ENCODE peak calls at places on chromosomes 13 and 19, in seven cellular contexts. One of them, this sample, is unnamed.

GRCh38 chr19:18762125-18763023 is 28.7 kb downstream of the COMP start:
- DNase-seq in adrenal gland: peak; percentile 87
- DNase-seq in astrocyte: peak; percentile 65
- DNase-seq in neural progenitor cell: no peak
- DNase-seq in fibroblast of lung: peak; percentile 72
- DNase-seq in cardiac muscle cell: peak; percentile 79
- DNase-seq in prostate gland: peak; percentile 93
- DNase-seq in this sample: no peak

GRCh38 chr19:44438441-44438840 is 9.8 kb downstream of the ZNF229 start:
- DNase-seq in cardiac muscle cell: no peak
- DNase-seq in neural progenitor cell: peak; percentile 2
- DNase-seq in adrenal gland: no peak
- DNase-seq in astrocyte: no peak
- DNase-seq in fibroblast of lung: no peak
- DNase-seq in prostate gland: no peak
- DNase-seq in this sample: no peak

GRCh38 chr13:50119593-50119992 is 104.3 kb downstream of the KCNRG start:
- DNase-seq in neural progenitor cell: no peak
- DNase-seq in adrenal gland: no peak
- DNase-seq in astrocyte: no peak
- DNase-seq in prostate gland: no peak
- DNase-seq in cardiac muscle cell: peak; percentile 79
- DNase-seq in fibroblast of lung: no peak
- DNase-seq in this sample: no peak

GRCh38 chr13:96020155-96020575 is 33.0 kb downstream of the UGGT2 start:
- DNase-seq in adrenal gland: peak; percentile 58
- DNase-seq in astrocyte: peak; percentile 50
- DNase-seq in fibroblast of lung: peak; percentile 64
- DNase-seq in cardiac muscle cell: peak; percentile 84
- DNase-seq in neural progenitor cell: peak; percentile 79
- DNase-seq in prostate gland: peak; percentile 39
- DNase-seq in this sample: no peak

GRCh38 chr19:58229255-58229639 is 533 bp downstream of the ZNF544 start:
- DNase-seq in fibroblast of lung: peak; percentile 25
- DNase-seq in prostate gland: no peak
- DNase-seq in cardiac muscle cell: peak; percentile 36
- DNase-seq in adrenal gland: no peak
- DNase-seq in neural progenitor cell: peak; percentile 65
- DNase-seq in astrocyte: peak; percentile 14
- DNase-seq in this sample: no peak

GRCh38 chr19:18225702-18226468 is at the start of gene PDE4C:
- DNase-seq in fibroblast of lung: no peak
- DNase-seq in cardiac muscle cell: peak; percentile 15
- DNase-seq in neural progenitor cell: peak; percentile 35
- DNase-seq in prostate gland: no peak
- DNase-seq in astrocyte: no peak
- DNase-seq in adrenal gland: no peak
- DNase-seq in this sample: no peak

GRCh38 chr13:51005566-51005965 is 96.0 kb downstream of the RNASEH2B start:
- DNase-seq in cardiac muscle cell: no peak
- DNase-seq in fibroblast of lung: no peak
- DNase-seq in neural progenitor cell: no peak
- DNase-seq in prostate gland: no peak
- DNase-seq in astrocyte: no peak
- DNase-seq in adrenal gland: no peak
- DNase-seq in this sample: no peak

GRCh38 chr13:74003374-74003773 is 130.8 kb downstream of the KLF12 start:
- DNase-seq in adrenal gland: no peak
- DNase-seq in neural progenitor cell: no peak
- DNase-seq in fibroblast of lung: no peak
- DNase-seq in astrocyte: no peak
- DNase-seq in prostate gland: no peak
- DNase-seq in cardiac muscle cell: no peak
- DNase-seq in this sample: no peak

GRCh38 chr13:77519808-77520207 is 15.7 kb upstream of the SCEL start:
- DNase-seq in cardiac muscle cell: no peak
- DNase-seq in fibroblast of lung: peak; percentile 26
- DNase-seq in prostate gland: no peak
- DNase-seq in adrenal gland: no peak
- DNase-seq in astrocyte: peak; percentile 7
- DNase-seq in neural progenitor cell: no peak
- DNase-seq in this sample: no peak

GRCh38 chr13:99228737-99229691 is 28.4 kb downstream of the UBAC2 start:
- DNase-seq in astrocyte: peak; percentile 94
- DNase-seq in neural progenitor cell: no peak
- DNase-seq in prostate gland: no peak
- DNase-seq in cardiac muscle cell: no peak
- DNase-seq in fibroblast of lung: peak; percentile 95
- DNase-seq in adrenal gland: no peak
- DNase-seq in this sample: no peak

GRCh38 chr13:21106089-21106488 is 44.7 kb upstream of the LATS2 start:
- DNase-seq in astrocyte: peak; percentile 73
- DNase-seq in cardiac muscle cell: peak; percentile 27
- DNase-seq in neural progenitor cell: no peak
- DNase-seq in fibroblast of lung: peak; percentile 79
- DNase-seq in adrenal gland: no peak
- DNase-seq in prostate gland: no peak
- DNase-seq in this sample: no peak

GRCh38 chr13:75072368-75072767 is 409.6 kb downstream of the TBC1D4 start:
- DNase-seq in adrenal gland: no peak
- DNase-seq in prostate gland: no peak
- DNase-seq in cardiac muscle cell: no peak
- DNase-seq in astrocyte: no peak
- DNase-seq in neural progenitor cell: no peak
- DNase-seq in fibroblast of lung: no peak
- DNase-seq in this sample: no peak

GRCh38 chr13:100870898-100871297 is 196.3 kb upstream of the TMTC4 start:
- DNase-seq in adrenal gland: no peak
- DNase-seq in prostate gland: no peak
- DNase-seq in neural progenitor cell: no peak
- DNase-seq in astrocyte: no peak
- DNase-seq in fibroblast of lung: no peak
- DNase-seq in cardiac muscle cell: no peak
- DNase-seq in this sample: no peak

GRCh38 chr19:32675720-32676185 is at the start of gene RGS9BP:
- DNase-seq in adrenal gland: peak; percentile 87
- DNase-seq in fibroblast of lung: peak; percentile 45
- DNase-seq in cardiac muscle cell: peak; percentile 77
- DNase-seq in prostate gland: peak; percentile 70
- DNase-seq in neural progenitor cell: peak; percentile 70
- DNase-seq in astrocyte: peak; percentile 17
- DNase-seq in this sample: peak; percentile 90

GRCh38 chr19:23526302-23526701 is 131.0 kb upstream of the ZNF91 start:
- DNase-seq in prostate gland: no peak
- DNase-seq in cardiac muscle cell: no peak
- DNase-seq in adrenal gland: no peak
- DNase-seq in neural progenitor cell: no peak
- DNase-seq in fibroblast of lung: no peak
- DNase-seq in astrocyte: no peak
- DNase-seq in this sample: no peak

GRCh38 chr19:23527797-23528196 is 132.5 kb upstream of the ZNF91 start:
- DNase-seq in fibroblast of lung: no peak
- DNase-seq in astrocyte: no peak
- DNase-seq in neural progenitor cell: no peak
- DNase-seq in cardiac muscle cell: no peak
- DNase-seq in prostate gland: no peak
- DNase-seq in adrenal gland: no peak
- DNase-seq in this sample: no peak

GRCh38 chr19:23528376-23528775 is 133.1 kb upstream of the ZNF91 start:
- DNase-seq in neural progenitor cell: no peak
- DNase-seq in cardiac muscle cell: no peak
- DNase-seq in adrenal gland: no peak
- DNase-seq in fibroblast of lung: no peak
- DNase-seq in astrocyte: no peak
- DNase-seq in prostate gland: no peak
- DNase-seq in this sample: no peak

GRCh38 chr19:23531231-23531790 is 136.0 kb upstream of the ZNF91 start:
- DNase-seq in fibroblast of lung: no peak
- DNase-seq in prostate gland: no peak
- DNase-seq in cardiac muscle cell: no peak
- DNase-seq in neural progenitor cell: no peak
- DNase-seq in astrocyte: no peak
- DNase-seq in adrenal gland: no peak
- DNase-seq in this sample: no peak

DNA sequence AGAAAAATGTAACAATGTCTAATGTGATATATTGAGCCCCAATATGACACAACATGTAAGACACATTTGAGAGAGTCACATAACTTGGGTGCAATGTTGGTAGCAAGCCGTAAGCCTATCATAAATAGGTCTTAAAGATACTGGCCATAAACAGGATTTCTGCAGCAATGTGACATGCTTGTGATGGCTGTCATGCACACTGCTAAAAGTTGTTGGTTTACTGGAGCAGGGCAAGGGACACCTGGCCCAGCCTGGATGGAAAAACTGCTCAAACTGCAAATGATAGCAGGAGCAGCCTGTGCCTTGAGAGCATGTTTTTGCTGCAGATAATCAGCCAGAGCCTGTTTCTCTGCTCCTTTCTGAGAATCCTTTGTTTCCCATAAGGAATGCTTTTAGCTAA is 136.7 kb upstream of the ZNF91 start:
- DNase-seq in fibroblast of lung: no peak
- DNase-seq in neural progenitor cell: no peak
- DNase-seq in prostate gland: no peak
- DNase-seq in astrocyte: no peak
- DNase-seq in adrenal gland: no peak
- DNase-seq in cardiac muscle cell: no peak
- DNase-seq in this sample: no peak
- H3K9me3 ChIP-seq in fibroblast of lung: no peaks in the 10 kb centered on the region
- H3K9me3 ChIP-seq in neural progenitor cell: peaks cover 3% of the 10 kb centered on the region
- H3K9me3 ChIP-seq in prostate gland: no peaks in the 10 kb centered on the region
- H3K9me3 ChIP-seq in astrocyte: peaks cover 14% of the 10 kb centered on the region
- H3K9me3 ChIP-seq in adrenal gland: no peaks in the 10 kb centered on the region
- H3K9me3 ChIP-seq in cardiac muscle cell: no peaks in the 10 kb centered on the region
- H3K9me3 ChIP-seq in this sample: no peaks in the 10 kb centered on the region

GRCh38 chr19:15196683-15197005 is 4.2 kb downstream of the NOTCH3 start:
- DNase-seq in astrocyte: no peak
- DNase-seq in adrenal gland: no peak
- DNase-seq in fibroblast of lung: no peak
- DNase-seq in cardiac muscle cell: no peak
- DNase-seq in prostate gland: no peak
- DNase-seq in neural progenitor cell: no peak
- DNase-seq in this sample: no peak

GRCh38 chr19:15197275-15198005 is 3.4 kb downstream of the NOTCH3 start:
- DNase-seq in adrenal gland: no peak
- DNase-seq in astrocyte: no peak
- DNase-seq in cardiac muscle cell: peak; percentile 49
- DNase-seq in fibroblast of lung: no peak
- DNase-seq in prostate gland: no peak
- DNase-seq in neural progenitor cell: no peak
- DNase-seq in this sample: no peak

GRCh38 chr19:15194938-15195337 is 5.9 kb downstream of the NOTCH3 start:
- DNase-seq in neural progenitor cell: no peak
- DNase-seq in adrenal gland: no peak
- DNase-seq in cardiac muscle cell: peak; percentile 63
- DNase-seq in astrocyte: peak; percentile 77
- DNase-seq in fibroblast of lung: peak; percentile 80
- DNase-seq in prostate gland: no peak
- DNase-seq in this sample: peak; percentile 82

GRCh38 chr19:15195987-15196682 is 4.7 kb downstream of the NOTCH3 start:
- DNase-seq in cardiac muscle cell: peak; percentile 24
- DNase-seq in neural progenitor cell: peak; percentile 70
- DNase-seq in astrocyte: no peak
- DNase-seq in prostate gland: peak; percentile 90
- DNase-seq in fibroblast of lung: peak; percentile 33
- DNase-seq in adrenal gland: no peak
- DNase-seq in this sample: peak; percentile 81

DNA sequence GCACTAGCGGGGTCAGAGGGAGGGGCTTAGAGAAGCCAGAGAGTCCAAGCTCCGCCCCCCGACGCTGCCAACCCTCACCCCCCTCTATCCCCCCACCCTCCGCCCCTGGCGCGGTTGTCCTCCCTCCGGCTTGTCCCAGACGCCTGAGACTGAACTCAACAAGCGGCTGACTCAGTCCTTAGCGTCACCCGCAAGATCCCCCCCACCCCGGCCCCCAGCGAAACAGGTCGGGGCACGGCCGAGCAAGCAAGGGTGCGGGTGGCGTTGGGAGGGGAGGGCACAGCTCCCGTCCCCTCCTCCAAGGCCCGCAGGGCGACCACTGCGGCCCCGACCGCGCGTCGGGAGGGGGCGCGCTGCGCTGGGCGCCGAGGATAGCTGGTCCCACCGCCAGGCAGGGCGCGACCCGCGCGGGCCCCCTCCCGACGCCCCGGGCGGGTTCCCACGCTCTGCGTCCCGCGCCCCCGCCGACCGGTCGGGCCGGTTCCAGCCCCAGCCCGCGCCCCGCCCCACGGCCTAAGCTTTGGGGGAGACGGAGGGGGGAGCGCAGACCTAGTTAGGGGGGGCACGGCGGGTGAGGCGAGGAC is 5.3 kb downstream of the NOTCH3 start:
- DNase-seq in neural progenitor cell: peak; percentile 93
- DNase-seq in adrenal gland: no peak
- DNase-seq in astrocyte: peak; percentile 42
- DNase-seq in cardiac muscle cell: peak; percentile 62
- DNase-seq in fibroblast of lung: peak; percentile 61
- DNase-seq in prostate gland: peak; percentile 65
- DNase-seq in this sample: peak; percentile 74
- TF ChIP-seq CTCF in neural progenitor cell: peak; percentile 55
- TF ChIP-seq CTCF in adrenal gland: no peak
- TF ChIP-seq CTCF in astrocyte: no peak
- TF ChIP-seq CTCF in cardiac muscle cell: peak; percentile 15
- TF ChIP-seq CTCF in fibroblast of lung: no peak
- TF ChIP-seq CTCF in prostate gland: no peak
- TF ChIP-seq CTCF in this sample: peak; percentile 13

GRCh38 chr13:60647547-60647946 is 250.5 kb downstream of the TDRD3 start:
- DNase-seq in fibroblast of lung: no peak
- DNase-seq in astrocyte: no peak
- DNase-seq in adrenal gland: no peak
- DNase-seq in neural progenitor cell: no peak
- DNase-seq in cardiac muscle cell: no peak
- DNase-seq in prostate gland: no peak
- DNase-seq in this sample: no peak
- H3K9me3 ChIP-seq in fibroblast of lung: no peaks in the 10 kb centered on the region
- H3K9me3 ChIP-seq in astrocyte: no peaks in the 10 kb centered on the region
- H3K9me3 ChIP-seq in adrenal gland: no peaks in the 10 kb centered on the region
- H3K9me3 ChIP-seq in neural progenitor cell: no peaks in the 10 kb centered on the region
- H3K9me3 ChIP-seq in cardiac muscle cell: no peaks in the 10 kb centered on the region
- H3K9me3 ChIP-seq in prostate gland: no peaks in the 10 kb centered on the region
- H3K9me3 ChIP-seq in this sample: no peaks in the 10 kb centered on the region

DNA sequence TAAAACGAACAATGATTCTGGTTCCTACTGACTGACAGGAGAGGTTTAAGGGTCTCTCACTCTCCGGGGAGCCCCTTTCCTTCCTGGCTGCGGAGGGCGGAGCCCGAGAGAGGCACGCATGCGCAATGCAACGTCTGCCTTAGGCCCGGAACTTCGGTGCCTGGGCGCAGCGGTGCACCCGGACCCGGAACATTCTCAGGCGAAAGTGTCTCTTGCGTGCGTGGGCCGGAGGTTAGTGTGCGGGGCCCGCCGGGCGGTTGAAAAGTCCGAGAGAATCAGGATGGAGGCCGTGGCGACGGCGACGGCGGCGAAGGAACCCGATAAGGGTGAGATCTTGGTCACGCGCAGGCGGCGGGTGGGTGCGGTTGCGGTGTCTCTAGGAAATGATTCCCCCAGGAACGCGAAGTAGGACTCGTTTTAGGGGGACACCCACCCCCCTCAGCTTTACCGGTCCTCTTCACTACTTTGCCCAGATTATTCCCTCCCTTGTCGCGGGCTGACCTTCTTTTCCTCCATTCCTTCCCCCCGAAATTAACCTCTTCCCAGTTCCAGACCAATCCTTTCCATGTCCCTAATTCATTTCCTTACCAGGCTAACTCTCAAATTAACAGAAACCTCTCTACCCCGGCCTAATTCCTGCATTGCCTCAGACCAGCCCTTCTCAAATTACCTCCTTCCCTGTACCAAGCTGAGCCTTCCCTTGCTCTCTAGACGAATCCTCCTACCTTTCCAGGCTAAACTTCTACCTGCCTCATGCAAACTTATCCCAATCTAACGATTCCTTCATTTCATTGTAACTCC is at the start of gene CCDC97:
- DNase-seq in fibroblast of lung: peak; percentile 83
- DNase-seq in adrenal gland: peak; percentile 83
- DNase-seq in astrocyte: peak; percentile 82
- DNase-seq in prostate gland: peak; percentile 82
- DNase-seq in cardiac muscle cell: peak; percentile 90
- DNase-seq in neural progenitor cell: peak; percentile 94
- DNase-seq in this sample: peak; percentile 77
- TF ChIP-seq CTCF in fibroblast of lung: no peak
- TF ChIP-seq CTCF in adrenal gland: no peak
- TF ChIP-seq CTCF in astrocyte: no peak
- TF ChIP-seq CTCF in prostate gland: no peak
- TF ChIP-seq CTCF in cardiac muscle cell: no peak
- TF ChIP-seq CTCF in neural progenitor cell: no peak
- TF ChIP-seq CTCF in this sample: no peak

This sample was measured in tibial artery.